ENCODE peak calls at places on chromosomes 11 and 22, in five cellular contexts. P is neuronal stem cell, X is H1, B is H9, N is mesenchymal stem cell. U is an unnamed sample.

GRCh38 chr22:16969508-16970327 is 38.3 kb downstream of the GAB4 start:
- DNase-seq in P (no peak), X (no peak), B (no peak), N (no peak), U (no peak)

GRCh38 chr11:35210886-35211546 is 72.0 kb downstream of the CD44 start:
- DNase-seq in P (no peak), X (no peak), B (no peak), N (no peak), U (no peak)

GRCh38 chr11:13635290-13635689 is 33.2 kb upstream of the FAR1 start:
- DNase-seq in P (no peak), X (no peak), B (no peak), N (no peak), U (no peak)

GRCh38 chr11:47460571-47461235 is 11.8 kb upstream of the RAPSN start:
- DNase-seq in P (no peak), X (no peak), B (no peak), N (no peak), U (no peak)

GRCh38 chr11:70033711-70034070 is 44.4 kb upstream of the ANO1 start:
- DNase-seq in P (no peak), X (peak), B (peak), N (no peak), U (no peak)

GRCh38 chr22:44901301-44901700 is 108.5 kb downstream of the PHF21B start:
- DNase-seq in P (no peak), X (no peak), B (no peak), N (peak), U (no peak)

GRCh38 chr11:120131941-120132644 is 5.8 kb downstream of the TRIM29 start:
- DNase-seq in P (no peak), X (peak), B (no peak), N (no peak), U (no peak)

GRCh38 chr22:27992294-27993165 is 73.5 kb upstream of the PITPNB start:
- DNase-seq in P (no peak), X (no peak), B (peak), N (no peak), U (no peak)

GRCh38 chr22:40594924-40595323 is 41.6 kb downstream of the MRTFA start:
- DNase-seq in P (no peak), X (no peak), B (no peak), N (no peak), U (peak)

GRCh38 chr11:105935791-105936190 is 86.2 kb downstream of the MSANTD4 start:
- DNase-seq in P (no peak), X (no peak), B (no peak), N (peak), U (no peak)

GRCh38 chr11:116215471-116216113 is 557.2 kb downstream of the BUD13 start:
- DNase-seq in P (no peak), X (peak), B (peak), N (no peak), U (no peak)

GRCh38 chr22:41772645-41773044 is 27.8 kb upstream of the CCDC134 start:
- DNase-seq in P (no peak), X (no peak), B (no peak), N (no peak), U (peak)

GRCh38 chr11:12846766-12847615 is 162.1 kb upstream of the RASSF10 start:
- DNase-seq in P (no peak), X (no peak), B (no peak), N (no peak), U (no peak)

GRCh38 chr22:37726240-37726887 is 29.5 kb downstream of the TRIOBP start:
- DNase-seq in P (no peak), X (no peak), B (no peak), N (peak), U (no peak)

GRCh38 chr11:69367211-69367964 is 73.4 kb downstream of the MYEOV start:
- DNase-seq in P (no peak), X (peak), B (peak), N (peak), U (no peak)

GRCh38 chr11:58574851-58575250 is 805 bp downstream of the LPXN start:
- DNase-seq in P (no peak), X (no peak), B (no peak), N (peak), U (peak)

GRCh38 chr11:45037425-45038005 is 86.8 kb upstream of the TP53I11 start:
- DNase-seq in P (no peak), X (no peak), B (no peak), N (no peak), U (no peak)

GRCh38 chr11:68546555-68546954 is 86.0 kb downstream of the PPP6R3 start:
- DNase-seq in P (no peak), X (no peak), B (no peak), N (peak), U (no peak)

GRCh38 chr22:33873186-33873585 is 47.1 kb downstream of the LARGE1 start:
- DNase-seq in P (no peak), X (no peak), B (no peak), N (no peak), U (no peak)

GRCh38 chr22:33866521-33866920 is 53.8 kb downstream of the LARGE1 start:
- DNase-seq in P (no peak), X (no peak), B (no peak), N (no peak), U (no peak)

GRCh38 chr22:33867118-33867863 is 53.0 kb downstream of the LARGE1 start:
- DNase-seq in P (no peak), X (no peak), B (no peak), N (peak), U (no peak)

GRCh38 chr22:33871935-33872334 is 48.3 kb downstream of the LARGE1 start:
- DNase-seq in P (no peak), X (no peak), B (no peak), N (no peak), U (no peak)

GRCh38 chr22:33869946-33870345 is 50.3 kb downstream of the LARGE1 start:
- DNase-seq in P (no peak), X (no peak), B (no peak), N (peak), U (no peak)
- H3K18ac ChIP-seq in P (no peak), X (no peak), B (no peak), N (no peak), U (no peak)

GRCh38 chr11:71173709-71174108 is 78.7 kb downstream of the SHANK2 start:
- DNase-seq in P (no peak), X (no peak), B (no peak), N (no peak), U (no peak)
- H2BK12ac ChIP-seq in P (no peak), X (no peak), B (no peak), N (no peak), U (no peak)

DNA sequence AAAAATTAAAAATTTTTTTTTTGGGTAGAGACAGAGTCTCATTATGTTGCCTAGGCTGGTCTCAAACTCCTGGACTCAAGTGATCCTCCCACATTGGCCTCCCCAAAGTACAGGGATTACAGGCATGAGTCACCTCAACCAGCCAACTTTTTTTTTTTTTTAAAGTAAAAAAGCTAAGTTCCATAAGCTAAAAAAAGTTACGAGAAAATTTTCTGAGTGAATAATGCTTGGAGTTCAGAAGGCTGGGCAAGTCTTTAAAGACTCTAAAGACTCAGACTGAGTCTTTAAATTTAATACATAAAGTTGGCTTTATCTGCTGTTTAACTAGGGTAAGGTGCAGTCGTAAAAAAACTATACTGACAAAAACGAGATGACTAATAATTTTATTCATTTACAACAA is 5.6 kb downstream of the DDX6 start:
- DNase-seq in P (no peak), X (no peak), B (no peak), N (peak), U (no peak)
- H3K4me2 ChIP-seq in P (no peak), X (no peak), B (no peak), N (no peak), U (no peak)

GRCh38 chr11:108914211-108914610 is 249.3 kb downstream of the DDX10 start:
- DNase-seq in P (no peak), X (no peak), B (no peak), N (no peak), U (no peak)

GRCh38 chr11:108916935-108917334 is 252.1 kb downstream of the DDX10 start:
- DNase-seq in P (no peak), X (no peak), B (no peak), N (no peak), U (no peak)

GRCh38 chr11:108914981-108915380 is 250.1 kb downstream of the DDX10 start:
- DNase-seq in P (no peak), X (no peak), B (no peak), N (peak), U (peak)

GRCh38 chr11:108915666-108916065 is 250.8 kb downstream of the DDX10 start:
- DNase-seq in P (no peak), X (no peak), B (no peak), N (no peak), U (no peak)

GRCh38 chr11:108916290-108916689 is 251.4 kb downstream of the DDX10 start:
- DNase-seq in P (no peak), X (no peak), B (no peak), N (no peak), U (no peak)
- H3K18ac ChIP-seq in P (no peak), X (no peak), B (no peak), N (no peak), U (no peak)

U was measured in trophoblast cell.